ENCODE peak calls at places on chromosomes 13 and 19, in nine cellular contexts. E is tibial nerve, I is Peyer's patch, P is uterus, L is testis, T is adrenal gland, K is transverse colon, Q is IMR-90, A is breast epithelium. Y is an unnamed sample. For H3K36me3, the result is how much of the 10 kb centered on the place peaks cover.

GRCh38 chr19:55272142-55272541 is 7.8 kb downstream of the HSPBP1 start:
- DNase-seq in E (no peak), I (no peak), P (no peak), L (no peak), T (no peak), K (no peak), Q (no peak), A (no peak), Y (no peak)

GRCh38 chr19:6412111-6412999 is 12.3 kb downstream of the KHSRP start:
- DNase-seq in E (no peak), I (peak), P (no peak), L (peak), T (no peak), K (peak), Q (no peak), A (no peak), Y (peak)

GRCh38 chr13:50198508-50198907 is 183.3 kb downstream of the KCNRG start:
- DNase-seq in E (peak), I (no peak), P (no peak), L (no peak), T (no peak), K (no peak), Q (peak), A (no peak), Y (no peak)

GRCh38 chr19:990119-990571 is 6.0 kb downstream of the WDR18 start:
- DNase-seq in E (no peak), I (no peak), P (no peak), L (peak), T (peak), K (no peak), Q (no peak), A (no peak), Y (no peak)

GRCh38 chr13:51275101-51275500 is 52.9 kb downstream of the FAM124A start:
- DNase-seq in E (no peak), I (no peak), P (no peak), L (no peak), T (no peak), K (no peak), Q (no peak), A (no peak), Y (no peak)

GRCh38 chr13:98111168-98112098 is 31.5 kb upstream of the FARP1 start:
- DNase-seq in E (no peak), I (no peak), P (no peak), L (no peak), T (no peak), K (no peak), Q (no peak), A (no peak), Y (no peak)

GRCh38 chr19:49894879-49895565 is 1.7 kb downstream of the IL4I1 start:
- DNase-seq in E (no peak), I (no peak), P (no peak), L (no peak), T (no peak), K (no peak), Q (no peak), A (no peak), Y (no peak)

GRCh38 chr19:15199652-15200574 is 882 bp downstream of the NOTCH3 start:
- DNase-seq in E (no peak), I (no peak), P (no peak), L (peak), T (no peak), K (no peak), Q (peak), A (peak), Y (no peak)

GRCh38 chr19:32336259-32337111 is 8.9 kb upstream of the ZNF507 start:
- DNase-seq in E (no peak), I (no peak), P (peak), L (no peak), T (no peak), K (no peak), Q (peak), A (no peak), Y (no peak)

GRCh38 chr19:47637550-47637949 is 28.6 kb downstream of the BICRA start:
- DNase-seq in E (no peak), I (no peak), P (no peak), L (no peak), T (no peak), K (no peak), Q (no peak), A (no peak), Y (no peak)

GRCh38 chr19:46022061-46022430 is 807 bp downstream of the PGLYRP1 start:
- DNase-seq in E (no peak), I (peak), P (no peak), L (no peak), T (no peak), K (no peak), Q (no peak), A (no peak), Y (no peak)

GRCh38 chr13:110436276-110436675 is 125.2 kb downstream of the RAB20 start:
- DNase-seq in E (no peak), I (no peak), P (no peak), L (no peak), T (no peak), K (no peak), Q (peak), A (no peak), Y (no peak)

GRCh38 chr19:3785938-3786824 is at the start of gene MATK:
- DNase-seq in E (no peak), I (no peak), P (no peak), L (no peak), T (no peak), K (no peak), Q (no peak), A (no peak), Y (no peak)

GRCh38 chr13:90382425-90382824 is 965.1 kb upstream of the MIR17HG start:
- DNase-seq in E (no peak), I (no peak), P (no peak), L (no peak), T (no peak), K (no peak), Q (no peak), A (no peak), Y (no peak)

GRCh38 chr19:13031917-13032623 is 36.8 kb downstream of the NFIX start:
- DNase-seq in E (peak), I (no peak), P (no peak), L (no peak), T (no peak), K (no peak), Q (peak), A (no peak), Y (no peak)

GRCh38 chr19:55579766-55580621 is 654 bp downstream of the ZNF579 start:
- DNase-seq in E (no peak), I (no peak), P (peak), L (no peak), T (no peak), K (no peak), Q (peak), A (no peak), Y (no peak)

GRCh38 chr13:64075543-64076271 is 2660.1 kb upstream of the PCDH20 start:
- DNase-seq in E (no peak), I (no peak), P (no peak), L (peak), T (no peak), K (no peak), Q (no peak), A (no peak), Y (peak)

GRCh38 chr13:74895042-74895811 is 586.7 kb downstream of the TBC1D4 start:
- DNase-seq in E (no peak), I (no peak), P (no peak), L (no peak), T (no peak), K (no peak), Q (no peak), A (no peak), Y (no peak)

GRCh38 chr19:46718157-46718933 is 1.4 kb upstream of the PRKD2 start:
- DNase-seq in E (no peak), I (peak), P (no peak), L (no peak), T (no peak), K (peak), Q (no peak), A (no peak), Y (peak)

GRCh38 chr19:45922281-45922680 is 7.7 kb upstream of the NANOS2 start:
- DNase-seq in E (no peak), I (no peak), P (no peak), L (no peak), T (no peak), K (no peak), Q (no peak), A (no peak), Y (no peak)

GRCh38 chr13:28754698-28755545 is 36.2 kb upstream of the SLC46A3 start:
- DNase-seq in E (peak), I (no peak), P (no peak), L (no peak), T (peak), K (no peak), Q (peak), A (no peak), Y (no peak)

GRCh38 chr19:11069451-11070009 is 19.7 kb upstream of the LDLR start:
- DNase-seq in E (no peak), I (no peak), P (no peak), L (no peak), T (no peak), K (no peak), Q (no peak), A (no peak), Y (no peak)

GRCh38 chr13:82657471-82657870 is 1224.8 kb downstream of the SLITRK1 start:
- DNase-seq in E (no peak), I (no peak), P (no peak), L (no peak), T (no peak), K (no peak), Q (no peak), A (no peak), Y (no peak)

GRCh38 chr13:113653264-113654174 is 4.5 kb downstream of the ATP4B start:
- DNase-seq in E (no peak), I (peak), P (no peak), L (no peak), T (peak), K (peak), Q (no peak), A (peak), Y (peak)

GRCh38 chr19:35403116-35403760 is 32.4 kb downstream of the GPR42 start:
- DNase-seq in E (no peak), I (peak), P (no peak), L (no peak), T (no peak), K (no peak), Q (no peak), A (no peak), Y (no peak)

GRCh38 chr13:73961181-73961580 is 173.0 kb downstream of the KLF12 start:
- DNase-seq in E (no peak), I (no peak), P (no peak), L (no peak), T (no peak), K (no peak), Q (no peak), A (no peak), Y (no peak)

GRCh38 chr13:31797154-31797775 is 57.9 kb downstream of the RXFP2 start:
- DNase-seq in E (peak), I (no peak), P (no peak), L (no peak), T (no peak), K (no peak), Q (peak), A (no peak), Y (no peak)

GRCh38 chr13:82802528-82802927 is 1079.7 kb downstream of the SLITRK1 start:
- DNase-seq in E (no peak), I (no peak), P (no peak), L (no peak), T (no peak), K (no peak), Q (no peak), A (no peak), Y (no peak)

GRCh38 chr13:112756081-112756480 is 66.2 kb downstream of the ATP11A start:
- DNase-seq in E (no peak), I (no peak), P (no peak), L (no peak), T (no peak), K (no peak), Q (no peak), A (no peak), Y (no peak)

GRCh38 chr13:29801737-29802305 is 48.6 kb downstream of the UBL3 start:
- DNase-seq in E (no peak), I (no peak), P (no peak), L (no peak), T (peak), K (no peak), Q (peak), A (no peak), Y (no peak)

GRCh38 chr13:85528578-85529215 is 270.5 kb downstream of the SLITRK6 start:
- DNase-seq in E (no peak), I (no peak), P (no peak), L (no peak), T (no peak), K (no peak), Q (peak), A (no peak), Y (no peak)

GRCh38 chr13:113023217-113023597 is 54.2 kb downstream of the MCF2L start:
- DNase-seq in E (no peak), I (no peak), P (no peak), L (no peak), T (peak), K (no peak), Q (no peak), A (no peak), Y (no peak)

GRCh38 chr13:101512650-101513049 is 60.2 kb downstream of the ITGBL1 start:
- DNase-seq in E (no peak), I (no peak), P (no peak), L (no peak), T (no peak), K (no peak), Q (no peak), A (no peak), Y (no peak)

GRCh38 chr13:60227168-60227567 is 63.4 kb upstream of the DIAPH3 start:
- DNase-seq in E (no peak), I (no peak), P (no peak), L (no peak), T (no peak), K (no peak), Q (no peak), A (no peak), Y (no peak)

GRCh38 chr13:100818706-100819105 is 144.1 kb upstream of the TMTC4 start:
- DNase-seq in E (no peak), I (no peak), P (no peak), L (no peak), T (no peak), K (no peak), Q (no peak), A (no peak), Y (peak)

GRCh38 chr13:21175656-21176194 is 627 bp downstream of the SKA3 start:
- DNase-seq in E (no peak), I (no peak), P (no peak), L (no peak), T (no peak), K (no peak), Q (peak), A (no peak), Y (no peak)

GRCh38 chr19:2477732-2478191 is 1.8 kb downstream of the GADD45B start:
- DNase-seq in E (no peak), I (peak), P (peak), L (peak), T (no peak), K (peak), Q (peak), A (no peak), Y (no peak)

GRCh38 chr19:11265785-11266236 is 3.5 kb upstream of the DOCK6 start:
- DNase-seq in E (no peak), I (peak), P (no peak), L (no peak), T (no peak), K (peak), Q (no peak), A (no peak), Y (peak)

GRCh38 chr13:84654654-84655244 is 772.5 kb upstream of the SLITRK1 start:
- DNase-seq in E (no peak), I (no peak), P (no peak), L (no peak), T (no peak), K (no peak), Q (no peak), A (no peak), Y (no peak)

GRCh38 chr19:16206046-16206605 is 8.4 kb downstream of the AP1M1 start:
- DNase-seq in E (no peak), I (peak), P (no peak), L (no peak), T (peak), K (no peak), Q (no peak), A (no peak), Y (no peak)
- TF ChIP-seq POLR2A in E (no peak), I (no peak), P (no peak), L (no peak), T (no peak), K (no peak), Q (no peak), A (no peak), Y (no peak)

GRCh38 chr19:43783636-43784035 is 2.9 kb upstream of the KCNN4 start:
- DNase-seq in E (no peak), I (no peak), P (no peak), L (no peak), T (no peak), K (no peak), Q (no peak), A (no peak), Y (no peak)
- H3K4me3 ChIP-seq in E (no peak), I (no peak), P (no peak), L (no peak), T (no peak), K (no peak), Q (no peak), A (no peak), Y (no peak)

GRCh38 chr13:33138441-33138840 is 122.2 kb downstream of the KL start:
- DNase-seq in E (no peak), I (no peak), P (no peak), L (peak), T (no peak), K (no peak), Q (no peak), A (no peak), Y (no peak)
- H3K36me3 ChIP-seq in E (under half), I (under half), P (under half), L (under half), T (under half), K (under half), Q (half or more), A (under half), Y (half or more)

GRCh38 chr19:39401549-39402416 is 4.9 kb upstream of the ZFP36 start:
- DNase-seq in E (peak), I (peak), P (peak), L (peak), T (peak), K (peak), Q (peak), A (no peak), Y (peak)
- TF ChIP-seq POLR2A in E (peak), I (peak), P (no peak), L (no peak), T (peak), K (peak), Q (no peak), A (no peak), Y (no peak)

GRCh38 chr19:43781630-43782310 is 997 bp upstream of the KCNN4 start:
- DNase-seq in E (no peak), I (no peak), P (no peak), L (no peak), T (no peak), K (no peak), Q (no peak), A (no peak), Y (no peak)

GRCh38 chr19:43779147-43779819 is 1.5 kb downstream of the KCNN4 start:
- DNase-seq in E (no peak), I (peak), P (no peak), L (no peak), T (no peak), K (peak), Q (no peak), A (no peak), Y (peak)

GRCh38 chr19:43779820-43780219 is 953 bp downstream of the KCNN4 start:
- DNase-seq in E (no peak), I (no peak), P (no peak), L (no peak), T (no peak), K (no peak), Q (no peak), A (no peak), Y (no peak)

GRCh38 chr19:43782311-43782660 is 1.5 kb upstream of the KCNN4 start:
- DNase-seq in E (no peak), I (no peak), P (no peak), L (no peak), T (no peak), K (no peak), Q (no peak), A (no peak), Y (no peak)

GRCh38 chr19:43780706-43781525 is at the start of gene KCNN4:
- DNase-seq in E (no peak), I (peak), P (no peak), L (no peak), T (no peak), K (peak), Q (peak), A (no peak), Y (peak)
- H3K4me3 ChIP-seq in E (peak), I (peak), P (no peak), L (no peak), T (no peak), K (peak), Q (no peak), A (no peak), Y (peak)

Y was measured in stomach.